ENCODE peak calls at places on chromosomes 6 and 20, in ten cellular contexts. X is A549, S is suprapubic skin, A is tibial nerve, Y is ovary, J is gastrocnemius medialis, V is esophagus muscularis mucosa, G is transverse colon, R is Peyer's patch, P is prostate gland. N is an unnamed sample. For H3K4me1, the result is how much of the 10 kb centered on the place peaks cover.

GRCh38 chr6:82144007-82144851 is 103.3 kb downstream of the IBTK start:
- DNase-seq in J (peak), R (peak), X (peak), Y (peak), P (no peak), A (no peak), S (no peak), G (peak), V (no peak), N (no peak)

GRCh38 chr6:149924933-149925252 is 2.0 kb upstream of the RAET1G start:
- DNase-seq in J (no peak), A (no peak), S (peak), R (no peak), Y (no peak), V (no peak), G (no peak), P (no peak), X (no peak), N (no peak)

GRCh38 chr6:105553174-105553573 is 150.3 kb upstream of the PREP start:
- DNase-seq in S (no peak), G (peak), V (no peak), X (no peak), Y (no peak), P (peak), A (no peak), J (no peak), R (no peak), N (no peak)

GRCh38 chr6:135909737-135910387 is 58.4 kb downstream of the PDE7B start:
- DNase-seq in A (no peak), X (peak), Y (peak), J (no peak), R (peak), P (peak), V (no peak), G (peak), S (no peak), N (peak)

GRCh38 chr6:31899882-31900722 is 1.8 kb downstream of the ZBTB12 start:
- DNase-seq in X (no peak), R (peak), S (no peak), G (no peak), Y (no peak), V (no peak), J (no peak), A (no peak), P (no peak), N (no peak)

GRCh38 chr20:61516398-61517208 is 264.5 kb downstream of the CDH4 start:
- DNase-seq in P (no peak), V (no peak), R (peak), G (no peak), X (no peak), J (no peak), S (no peak), Y (no peak), A (no peak), N (no peak)

GRCh38 chr20:59560588-59561227 is 43.6 kb upstream of the PHACTR3 start:
- DNase-seq in Y (no peak), P (no peak), A (no peak), S (no peak), X (peak), V (peak), G (no peak), J (no peak), R (no peak), N (no peak)

GRCh38 chr6:135568366-135568765 is 70.8 kb upstream of the AHI1 start:
- DNase-seq in R (no peak), A (no peak), S (no peak), J (no peak), X (no peak), Y (peak), V (no peak), G (peak), P (peak), N (peak)

GRCh38 chr6:23526519-23526918 is 599.5 kb upstream of the NRSN1 start:
- DNase-seq in X (no peak), J (no peak), A (no peak), V (no peak), R (no peak), G (no peak), S (no peak), P (no peak), Y (no peak), N (no peak)

GRCh38 chr6:129519750-129520149 is 190.2 kb downstream of the ARHGAP18 start:
- DNase-seq in R (no peak), Y (no peak), P (no peak), V (no peak), A (no peak), X (no peak), G (no peak), J (no peak), S (no peak), N (no peak)

DNA sequence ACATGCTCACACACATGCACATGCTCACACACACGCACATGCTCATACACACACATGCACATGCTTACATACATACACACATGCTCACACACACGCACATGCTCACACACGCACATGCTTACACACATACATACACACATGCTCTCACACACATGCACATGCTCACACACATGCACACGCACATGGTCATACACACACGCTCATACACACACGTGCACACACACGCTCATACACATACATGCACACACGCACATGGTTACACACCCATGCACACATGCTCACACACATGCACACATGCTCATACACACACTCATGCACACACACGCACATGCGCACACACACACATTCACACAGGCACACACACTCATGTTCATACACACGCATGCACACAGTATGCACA is 20.8 kb upstream of the RPS6KA2 start:
- DNase-seq in A (no peak), J (no peak), Y (no peak), S (no peak), X (no peak), R (no peak), P (no peak), V (no peak), G (no peak), N (peak)
- H3K4me1 ChIP-seq in A (under half), J (under half), Y (under half), S (under half), X (under half), R (under half), P (under half), V (under half), G (under half), N (under half)

DNA sequence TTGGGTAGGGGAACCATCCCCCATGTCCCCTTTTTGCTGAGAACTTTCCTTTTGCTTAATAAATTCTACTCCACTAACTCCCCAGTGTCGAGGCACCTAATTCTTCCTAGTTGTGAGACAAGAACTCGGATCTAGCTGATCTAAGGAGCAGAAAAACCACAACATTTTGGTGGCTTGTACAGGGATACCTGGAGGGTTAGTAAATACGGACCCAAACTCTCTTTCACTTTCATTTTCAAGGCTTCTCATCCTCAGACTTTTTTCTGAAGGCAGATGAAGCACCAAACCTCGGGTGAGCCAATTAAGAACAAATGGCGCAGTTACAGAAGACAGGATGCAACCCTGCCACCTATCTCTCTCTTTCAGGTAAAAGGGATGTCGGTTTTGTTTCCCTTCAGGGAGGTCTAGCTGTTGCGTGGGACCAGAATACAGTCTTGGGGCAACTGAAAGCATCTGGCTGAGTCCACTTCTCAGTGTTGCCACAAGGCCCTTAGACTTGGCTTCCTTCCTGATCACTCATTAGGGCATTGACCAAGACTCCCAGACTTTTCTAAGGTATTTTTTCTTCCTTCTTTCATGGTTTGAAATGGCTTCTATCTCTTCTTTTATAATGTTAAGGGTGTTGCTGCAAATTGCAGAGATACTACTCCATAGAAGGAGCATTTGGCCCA is 11.1 kb upstream of the HTR1B start:
- DNase-seq in G (no peak), V (no peak), J (no peak), A (no peak), R (no peak), S (no peak), P (no peak), Y (no peak), X (no peak), N (no peak)
- H3K27ac ChIP-seq in G (no peak), V (no peak), J (no peak), A (no peak), R (no peak), S (no peak), P (no peak), Y (no peak), X (no peak), N (no peak)

DNA sequence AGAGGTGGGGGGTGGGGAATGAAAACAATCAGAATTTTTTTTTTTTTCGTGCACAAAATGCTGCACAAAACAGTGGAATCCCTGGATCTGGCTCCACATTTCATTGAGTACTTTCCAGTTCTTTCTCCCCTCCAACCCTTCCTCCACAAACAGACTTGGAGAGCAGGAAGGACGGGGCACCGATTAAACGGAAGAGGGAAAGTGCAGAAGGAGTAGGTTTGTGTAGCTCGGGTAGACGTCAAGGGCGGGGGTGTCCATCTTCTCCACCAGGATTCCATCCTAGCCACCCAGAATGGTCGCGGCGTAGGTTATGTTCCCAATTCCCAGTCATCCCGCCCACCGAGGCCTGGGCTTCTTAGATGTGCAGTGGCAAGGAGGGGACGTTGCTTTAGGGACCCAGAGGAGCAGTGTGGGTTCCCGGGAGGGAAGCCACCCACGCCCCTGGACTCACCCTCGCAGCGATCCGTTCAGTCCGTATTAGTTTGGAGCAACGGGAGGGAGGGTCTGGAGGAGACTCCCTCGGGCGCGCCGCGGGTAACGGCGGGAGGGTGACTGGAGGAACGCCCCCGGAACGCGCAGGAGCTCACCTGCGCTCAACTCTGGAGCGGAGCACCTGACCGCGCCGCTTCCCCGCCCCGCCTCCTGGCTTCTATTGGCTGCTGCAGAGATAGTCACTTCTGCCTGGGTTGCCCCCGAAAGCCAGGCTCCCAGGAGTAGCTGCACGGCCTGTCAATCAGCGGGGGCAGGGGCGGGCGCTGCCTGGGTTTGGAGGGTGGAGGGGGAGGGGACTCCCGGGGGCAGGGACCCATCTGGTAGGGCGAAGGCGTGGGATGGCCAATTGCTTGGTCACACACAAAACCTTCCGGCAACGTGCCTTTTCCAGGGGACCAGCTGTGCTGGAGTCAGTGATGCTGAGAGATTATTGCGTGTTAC is at the start of gene ENPP5:
- DNase-seq in R (peak), J (peak), Y (peak), G (peak), S (peak), V (no peak), X (no peak), P (peak), A (peak), N (peak)
- TF ChIP-seq POLR2A in R (peak), J (peak), Y (no peak), G (peak), S (no peak), V (no peak), X (no peak), P (peak), A (no peak), N (peak)

GRCh38 chr6:108675226-108676160 is 114.8 kb downstream of the FOXO3 start:
- DNase-seq in Y (no peak), R (no peak), J (no peak), P (no peak), X (no peak), A (no peak), G (no peak), V (no peak), S (no peak), N (no peak)

GRCh38 chr6:108673602-108674001 is 112.9 kb downstream of the FOXO3 start:
- DNase-seq in Y (no peak), R (no peak), S (no peak), G (peak), V (no peak), X (peak), J (no peak), A (no peak), P (no peak), N (no peak)

GRCh38 chr6:108676555-108676954 is 115.8 kb downstream of the FOXO3 start:
- DNase-seq in S (no peak), R (no peak), J (no peak), V (no peak), G (no peak), A (no peak), P (no peak), Y (no peak), X (no peak), N (no peak)

GRCh38 chr6:108677357-108677756 is 116.6 kb downstream of the FOXO3 start:
- DNase-seq in J (no peak), R (no peak), Y (no peak), X (no peak), G (no peak), A (no peak), P (no peak), S (no peak), V (no peak), N (no peak)

DNA sequence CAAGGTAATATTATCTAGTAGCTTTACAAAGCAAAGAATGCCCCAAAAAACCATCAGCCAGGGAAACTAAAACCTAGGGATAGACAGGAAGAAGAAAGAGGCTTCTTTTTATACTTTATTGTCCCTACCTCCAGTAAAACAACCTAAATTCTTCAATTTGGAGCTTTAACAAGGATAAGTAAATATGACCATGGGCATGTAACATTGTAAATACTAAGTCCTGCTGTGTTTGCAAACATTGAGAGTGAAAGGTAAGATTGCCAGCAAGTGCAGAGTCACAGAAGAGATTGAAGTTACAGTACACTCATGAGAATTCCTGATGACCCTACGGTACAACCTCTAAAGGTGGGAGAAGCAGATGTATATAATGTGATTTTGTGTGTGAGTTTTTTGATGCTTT is 117.2 kb downstream of the FOXO3 start:
- DNase-seq in X (no peak), A (no peak), J (no peak), V (no peak), R (no peak), G (no peak), P (no peak), S (no peak), Y (no peak), N (no peak)
- H3K4me1 ChIP-seq in X (under half), A (under half), J (half or more), V (half or more), R (under half), G (under half), P (under half), S (under half), Y (under half), N (under half)